ENCODE peak calls at places on chromosomes 13 and 19, in five cellular contexts. J is aorta; S is fibroblast of lung; L is CD8-positive, alpha-beta memory T cell; O is transverse colon. T is an unnamed sample.

GRCh38 chr19:2185734-2186070 is 22.0 kb downstream of the DOT1L start:
- DNase-seq in O (no peak), S (no peak), L (no peak), J (no peak), T (no peak)

GRCh38 chr13:80751854-80752253 is 410.9 kb upstream of the SPRY2 start:
- DNase-seq in S (no peak), L (no peak), J (no peak), O (no peak), T (no peak)

GRCh38 chr13:111166882-111167281 is 51.8 kb downstream of the ARHGEF7 start:
- DNase-seq in L (peak; percentile 41), J (no peak), S (no peak), O (no peak), T (no peak)

GRCh38 chr19:35348909-35349611 is 1.4 kb downstream of the FFAR1 start:
- DNase-seq in S (no peak), O (no peak), L (no peak), J (no peak), T (no peak)

GRCh38 chr13:99392806-99393135 is 85.6 kb upstream of the GPR183 start:
- DNase-seq in L (no peak), O (no peak), S (no peak), J (no peak), T (no peak)

GRCh38 chr19:43966079-43966694 is 15.2 kb downstream of the ZNF221 start:
- DNase-seq in J (no peak), S (peak; percentile 3), O (no peak), L (no peak), T (no peak)

GRCh38 chr13:36839281-36839680 is 20.3 kb downstream of the RFXAP start:
- DNase-seq in L (no peak), J (no peak), S (no peak), O (no peak), T (no peak)

GRCh38 chr13:30312859-30313258 is 5.5 kb upstream of the KATNAL1 start:
- DNase-seq in J (no peak), S (peak; percentile 85), O (no peak), L (no peak), T (no peak)

GRCh38 chr13:40207110-40207478 is 459.3 kb downstream of the FOXO1 start:
- DNase-seq in S (no peak), O (no peak), L (no peak), J (no peak), T (no peak)

GRCh38 chr13:113815151-113816058 is 48.5 kb downstream of the GAS6 start:
- DNase-seq in S (no peak), L (peak; percentile 49), J (no peak), O (no peak), T (no peak)

GRCh38 chr13:114097504-114097892 is 34.9 kb downstream of the RASA3 start:
- DNase-seq in L (no peak), O (no peak), J (peak; percentile 26), S (no peak), T (no peak)

GRCh38 chr13:32881792-32882175 is 134.4 kb upstream of the KL start:
- DNase-seq in L (no peak), O (no peak), J (no peak), S (no peak), T (no peak)

GRCh38 chr19:19475845-19476828 is 39.2 kb downstream of the TSSK6 start:
- DNase-seq in S (no peak), L (no peak), O (no peak), J (no peak), T (no peak)

GRCh38 chr13:101703838-101704237 is 251.4 kb downstream of the ITGBL1 start:
- DNase-seq in S (no peak), O (no peak), J (no peak), L (no peak), T (no peak)

GRCh38 chr13:85265296-85265695 is 533.9 kb downstream of the SLITRK6 start:
- DNase-seq in J (no peak), S (no peak), L (no peak), O (no peak), T (no peak)

GRCh38 chr13:102055116-102055515 is 346.7 kb downstream of the FGF14 start:
- DNase-seq in S (no peak), L (no peak), O (no peak), J (no peak), T (no peak)

GRCh38 chr13:74869846-74870245 is 612.1 kb downstream of the TBC1D4 start:
- DNase-seq in J (no peak), S (peak; percentile 23), O (no peak), L (no peak), T (no peak)

GRCh38 chr13:50543767-50544166 is 299.7 kb downstream of the DLEU7 start:
- DNase-seq in J (peak; percentile 43), L (no peak), O (no peak), S (peak; percentile 87), T (no peak)

GRCh38 chr19:2983351-2984195 is 6.2 kb downstream of the TLE6 start:
- DNase-seq in O (peak; percentile 30), L (no peak), S (peak; percentile 78), J (peak; percentile 88), T (peak; percentile 36)

GRCh38 chr19:37506387-37507166 is at the start of gene ZNF793:
- DNase-seq in O (peak; percentile 81), L (peak; percentile 85), S (peak; percentile 89), J (peak; percentile 83), T (peak; percentile 80)

GRCh38 chr13:93810264-93810663 is 583.7 kb downstream of the GPC6 start:
- DNase-seq in J (no peak), O (no peak), L (no peak), S (no peak), T (no peak)

GRCh38 chr19:37484406-37485115 is 15.4 kb downstream of the ZNF570 start:
- DNase-seq in L (no peak), J (no peak), O (no peak), S (no peak), T (no peak)

GRCh38 chr19:15443325-15443724 is 6.4 kb downstream of the WIZ start:
- DNase-seq in L (no peak), S (no peak), J (no peak), O (no peak), T (no peak)

GRCh38 chr19:15444505-15445226 is 5.1 kb downstream of the WIZ start:
- DNase-seq in S (no peak), O (no peak), J (no peak), L (no peak), T (no peak)

GRCh38 chr19:15442142-15442920 is 7.4 kb downstream of the WIZ start:
- DNase-seq in O (no peak), J (no peak), L (no peak), S (no peak), T (no peak)

GRCh38 chr19:15445227-15445605 is 4.5 kb downstream of the WIZ start:
- DNase-seq in L (no peak), O (no peak), J (no peak), S (no peak), T (no peak)

DNA sequence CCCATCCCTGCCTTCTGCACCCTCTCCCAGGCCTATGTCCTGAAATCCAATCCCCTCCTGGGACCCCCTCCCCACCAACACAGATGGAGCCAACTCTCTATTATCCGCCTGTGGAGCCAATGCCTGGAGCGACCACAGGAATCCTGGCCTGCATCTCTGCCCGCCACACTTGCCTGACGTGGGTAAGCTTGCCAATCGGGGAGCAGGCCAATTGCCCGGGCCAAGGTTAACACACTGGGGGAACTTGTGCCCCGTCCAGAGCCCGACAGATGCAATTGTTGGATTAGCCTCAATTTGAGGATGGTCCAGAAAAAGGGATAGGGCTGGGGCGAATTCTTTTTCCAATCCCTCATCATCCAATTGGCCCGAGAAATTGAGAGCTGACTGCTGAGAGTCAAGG is 5.9 kb downstream of the WIZ start:
- DNase-seq in J (peak; percentile 84), S (no peak), L (no peak), O (no peak), T (no peak)
- H3K4me3 ChIP-seq in J (no peak overlapping the region), S (no peak overlapping the region), L (no peak overlapping the region), O (no peak overlapping the region), T (no peak overlapping the region)

GRCh38 chr13:96900992-96901391 is 93.3 kb downstream of the OXGR1 start:
- DNase-seq in J (no peak), S (peak; percentile 4), O (no peak), L (no peak), T (no peak)

GRCh38 chr13:96898855-96899254 is 95.4 kb downstream of the OXGR1 start:
- DNase-seq in S (no peak), L (no peak), J (no peak), O (no peak), T (no peak)

GRCh38 chr13:96899946-96900345 is 94.3 kb downstream of the OXGR1 start:
- DNase-seq in O (no peak), L (no peak), S (no peak), J (no peak), T (no peak)

GRCh38 chr13:96903085-96903484 is 91.2 kb downstream of the OXGR1 start:
- DNase-seq in O (no peak), J (no peak), L (no peak), S (no peak), T (no peak)

GRCh38 chr13:96898212-96898611 is 96.1 kb downstream of the OXGR1 start:
- DNase-seq in S (peak; percentile 45), L (no peak), J (no peak), O (no peak), T (no peak)
- H3K4me3 ChIP-seq in S (no peak overlapping the region), L (no peak overlapping the region), J (no peak overlapping the region), O (no peak overlapping the region), T (no peak overlapping the region)

GRCh38 chr19:8342684-8343482 is at the start of gene KANK3:
- DNase-seq in S (peak; percentile 94), J (peak; percentile 96), L (peak; percentile 90), O (peak; percentile 95), T (peak; percentile 99)
- H3K4me3 ChIP-seq in S (no peak within 1 kb of the TSS), J (no peak within 1 kb of the TSS), L (peak within 1 kb of the TSS; percentile 56), O (peak within 1 kb of the TSS; percentile 46), T (peak within 1 kb of the TSS; percentile 29)

GRCh38 chr19:973726-974563 is 10.2 kb upstream of the WDR18 start:
- DNase-seq in J (no peak), S (no peak), O (no peak), L (no peak), T (no peak)
- H3K4me3 ChIP-seq in J (no peak overlapping the region), S (no peak overlapping the region), O (no peak overlapping the region), L (no peak overlapping the region), T (no peak overlapping the region)

GRCh38 chr19:51146751-51147150 is 4.7 kb downstream of the SIGLEC7 start:
- DNase-seq in O (no peak), J (no peak), L (no peak), S (no peak), T (no peak)

GRCh38 chr19:51150627-51151026 is 8.5 kb downstream of the SIGLEC7 start:
- DNase-seq in S (no peak), L (no peak), O (no peak), J (no peak), T (no peak)

GRCh38 chr19:51148571-51148970 is 6.5 kb downstream of the SIGLEC7 start:
- DNase-seq in S (no peak), O (no peak), L (no peak), J (no peak), T (no peak)

GRCh38 chr19:51145926-51146493 is 3.9 kb downstream of the SIGLEC7 start:
- DNase-seq in S (no peak), J (no peak), O (no peak), L (no peak), T (no peak)

GRCh38 chr19:51147663-51148062 is 5.6 kb downstream of the SIGLEC7 start:
- DNase-seq in J (no peak), L (no peak), O (no peak), S (no peak), T (no peak)
- H3K4me3 ChIP-seq in J (no peak overlapping the region), L (no peak overlapping the region), O (no peak overlapping the region), S (no peak overlapping the region), T (no peak overlapping the region)